ENCODE peak calls at places on chromosomes 7 and 10, in four cellular contexts. V is CD8-positive, alpha-beta T cell; O is brain microvascular endothelial cell; G is sigmoid colon. Y is an unnamed sample. For H3K36me3, the result is how much of the 10 kb centered on the place peaks cover.

GRCh38 chr10:18043148-18043547 is 91.4 kb downstream of the SLC39A12 start:
- DNase-seq in V (no peak), O (peak), G (no peak), Y (no peak)

GRCh38 chr10:75502838-75503237 is 71.4 kb downstream of the LRMDA start:
- DNase-seq in V (no peak), O (no peak), G (no peak), Y (no peak)

GRCh38 chr7:155466814-155467675 is 9.1 kb downstream of the EN2 start:
- DNase-seq in V (no peak), O (no peak), G (no peak), Y (no peak)

GRCh38 chr7:30166155-30166840 is 31.5 kb downstream of the MTURN start:
- DNase-seq in V (no peak), O (no peak), G (no peak), Y (peak)

GRCh38 chr10:6659451-6659850 is 79.4 kb upstream of the PRKCQ start:
- DNase-seq in V (no peak), O (peak), G (no peak), Y (peak)

GRCh38 chr10:23871211-23871610 is 337.7 kb upstream of the KIAA1217 start:
- DNase-seq in V (no peak), O (no peak), G (no peak), Y (no peak)

GRCh38 chr7:1288996-1289551 is 56.4 kb downstream of the UNCX start:
- DNase-seq in V (no peak), O (no peak), G (no peak), Y (no peak)

GRCh38 chr10:14654821-14655382 is 119.8 kb downstream of the FAM107B start:
- DNase-seq in V (no peak), O (no peak), G (no peak), Y (no peak)

GRCh38 chr10:131169146-131169545 is 142.4 kb downstream of the TCERG1L start:
- DNase-seq in V (no peak), O (no peak), G (peak), Y (no peak)

GRCh38 chr7:77351539-77352004 is 64.6 kb downstream of the GSAP start:
- DNase-seq in V (peak), O (no peak), G (no peak), Y (no peak)

GRCh38 chr7:116786791-116787443 is 75.5 kb upstream of the CAPZA2 start:
- DNase-seq in V (no peak), O (peak), G (no peak), Y (peak)

GRCh38 chr7:90320801-90321494 is at the start of gene FAM237B:
- DNase-seq in V (no peak), O (no peak), G (no peak), Y (no peak)

GRCh38 chr10:4130685-4131084 is 345.7 kb upstream of the KLF6 start:
- DNase-seq in V (no peak), O (no peak), G (no peak), Y (no peak)

GRCh38 chr7:2938514-2939192 is 94.5 kb upstream of the GNA12 start:
- DNase-seq in V (no peak), O (no peak), G (peak), Y (no peak)

GRCh38 chr7:1965579-1966294 is 267.0 kb downstream of the MAD1L1 start:
- DNase-seq in V (no peak), O (no peak), G (no peak), Y (no peak)

GRCh38 chr10:69895759-69896158 is 94.1 kb downstream of the COL13A1 start:
- DNase-seq in V (no peak), O (peak), G (no peak), Y (no peak)

GRCh38 chr7:55561756-55562155 is 10.5 kb downstream of the VOPP1 start:
- DNase-seq in V (no peak), O (no peak), G (no peak), Y (no peak)

GRCh38 chr7:134920026-134920758 is 66.1 kb upstream of the AGBL3 start:
- DNase-seq in V (no peak), O (peak), G (no peak), Y (peak)

GRCh38 chr7:146115665-146116451 is 743 bp upstream of the CNTNAP2 start:
- DNase-seq in V (no peak), O (peak), G (no peak), Y (peak)

GRCh38 chr10:37015498-37015897 is 109.9 kb upstream of the ANKRD30A start:
- DNase-seq in V (no peak), O (no peak), G (no peak), Y (no peak)

GRCh38 chr7:94391716-94392390 is 2.8 kb upstream of the COL1A2 start:
- DNase-seq in V (no peak), O (peak), G (no peak), Y (no peak)

GRCh38 chr7:84105582-84105981 is 89.0 kb downstream of the SEMA3A start:
- DNase-seq in V (no peak), O (no peak), G (no peak), Y (no peak)

GRCh38 chr7:15862781-15863165 is 176.3 kb upstream of the MEOX2 start:
- DNase-seq in V (no peak), O (no peak), G (no peak), Y (no peak)

GRCh38 chr7:3861941-3862340 is 560.9 kb downstream of the SDK1 start:
- DNase-seq in V (no peak), O (peak), G (peak), Y (peak)

GRCh38 chr7:156999611-157000046 is 10.8 kb downstream of the MNX1 start:
- DNase-seq in V (no peak), O (no peak), G (no peak), Y (no peak)

GRCh38 chr10:87845624-87846377 is 17.5 kb downstream of the KLLN start:
- DNase-seq in V (no peak), O (peak), G (no peak), Y (peak)

GRCh38 chr10:93437946-93438795 is 44.0 kb downstream of the MYOF start:
- DNase-seq in V (no peak), O (peak), G (no peak), Y (peak)
- H3K4me3 ChIP-seq in V (no peak), O (no peak), G (peak), Y (no peak)

GRCh38 chr10:97037365-97038361 is 148.1 kb downstream of the SLIT1 start:
- DNase-seq in V (peak), O (peak), G (peak), Y (peak)

GRCh38 chr10:97031459-97031858 is 154.3 kb downstream of the SLIT1 start:
- DNase-seq in V (no peak), O (no peak), G (no peak), Y (no peak)

GRCh38 chr10:97032624-97033023 is 153.1 kb downstream of the SLIT1 start:
- DNase-seq in V (no peak), O (no peak), G (peak), Y (no peak)

GRCh38 chr10:97034958-97035769 is 150.6 kb downstream of the SLIT1 start:
- DNase-seq in V (no peak), O (no peak), G (no peak), Y (no peak)

DNA sequence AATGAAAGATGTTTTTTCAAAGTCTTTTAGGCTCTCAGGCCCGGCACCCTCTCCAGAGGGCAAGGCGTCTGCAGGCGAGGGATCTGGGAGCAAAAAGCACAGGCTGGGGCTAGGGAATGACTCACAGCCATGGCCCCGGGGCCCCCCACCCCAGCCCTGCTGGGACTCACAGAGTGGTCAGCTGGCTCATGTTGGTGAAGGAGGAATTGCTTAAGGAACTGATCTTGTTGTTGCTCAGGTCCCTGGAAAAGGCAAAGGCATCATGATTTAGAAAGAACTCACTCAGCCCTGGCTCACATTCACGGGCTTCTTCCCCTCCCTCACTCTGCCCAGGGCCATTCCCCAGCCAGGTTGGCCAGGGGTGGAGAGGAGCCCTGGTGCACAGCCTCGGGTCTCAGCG is 151.5 kb downstream of the SLIT1 start:
- DNase-seq in V (no peak), O (no peak), G (peak), Y (no peak)
- TF ChIP-seq CTCF in V (no peak), O (no peak), G (no peak), Y (no peak)

DNA sequence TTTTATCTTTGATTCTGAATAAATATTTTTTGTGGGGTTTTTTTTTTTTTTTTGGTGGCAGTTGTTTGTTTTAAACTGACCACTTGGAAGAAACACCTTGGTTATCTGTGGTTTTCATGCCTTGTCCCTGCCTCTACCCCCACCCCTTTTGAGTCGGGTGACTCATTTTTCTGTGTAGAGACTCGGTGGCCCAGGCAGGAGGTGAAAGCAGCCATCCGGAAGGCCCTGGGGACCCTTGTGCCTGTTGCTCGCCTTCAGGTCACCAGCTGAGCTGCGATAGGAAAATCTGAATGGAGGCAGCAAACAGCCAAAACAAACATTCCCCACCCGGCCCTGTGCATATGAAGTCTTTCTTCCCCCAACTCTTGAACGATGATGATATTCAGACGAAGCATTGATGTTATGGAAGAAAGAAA is 22.7 kb downstream of the CYP17A1 start:
- DNase-seq in V (no peak), O (peak), G (no peak), Y (no peak)
- H3K36me3 ChIP-seq in V (under half), O (under half), G (under half), Y (under half)

GRCh38 chr7:66206116-66206908 is 1.2 kb downstream of the TPST1 start:
- DNase-seq in V (no peak), O (no peak), G (no peak), Y (no peak)
- H3K4me3 ChIP-seq in V (peak), O (peak), G (peak), Y (peak)

GRCh38 chr10:5604236-5604925 is 62.0 kb downstream of the ASB13 start:
- DNase-seq in V (no peak), O (no peak), G (no peak), Y (no peak)

GRCh38 chr10:5606864-5607263 is 59.5 kb downstream of the ASB13 start:
- DNase-seq in V (no peak), O (no peak), G (no peak), Y (no peak)

GRCh38 chr10:5607594-5607993 is 58.8 kb downstream of the ASB13 start:
- DNase-seq in V (no peak), O (no peak), G (no peak), Y (no peak)

GRCh38 chr10:5604946-5605345 is 61.4 kb downstream of the ASB13 start:
- DNase-seq in V (no peak), O (no peak), G (no peak), Y (no peak)

DNA sequence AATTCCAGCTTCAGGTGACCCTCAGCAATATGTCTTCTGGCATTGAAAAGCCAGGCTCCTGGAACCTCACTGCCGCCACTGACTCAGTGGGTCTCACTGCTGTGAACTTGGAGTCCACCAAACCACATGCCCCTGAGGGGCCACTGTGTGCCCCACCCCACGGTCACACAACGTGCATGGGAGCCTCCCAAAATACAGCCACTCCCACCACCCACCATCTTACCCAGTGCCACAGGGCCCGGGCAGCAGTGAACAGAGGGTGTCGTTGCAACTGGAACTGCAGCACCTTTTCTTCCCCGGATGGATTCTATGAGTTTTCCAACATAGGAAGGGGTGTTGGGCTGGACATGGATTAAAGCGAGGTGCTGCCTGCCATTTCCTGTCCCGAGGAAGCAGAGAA is 60.1 kb downstream of the ASB13 start:
- DNase-seq in V (no peak), O (no peak), G (no peak), Y (no peak)
- TF ChIP-seq CTCF in V (no peak), O (no peak), G (no peak), Y (no peak)

GRCh38 chr10:28581916-28582315 is 49.0 kb downstream of the WAC start:
- DNase-seq in V (no peak), O (no peak), G (no peak), Y (no peak)
- H3K36me3 ChIP-seq in V (under half), O (under half), G (under half), Y (under half)

DNA sequence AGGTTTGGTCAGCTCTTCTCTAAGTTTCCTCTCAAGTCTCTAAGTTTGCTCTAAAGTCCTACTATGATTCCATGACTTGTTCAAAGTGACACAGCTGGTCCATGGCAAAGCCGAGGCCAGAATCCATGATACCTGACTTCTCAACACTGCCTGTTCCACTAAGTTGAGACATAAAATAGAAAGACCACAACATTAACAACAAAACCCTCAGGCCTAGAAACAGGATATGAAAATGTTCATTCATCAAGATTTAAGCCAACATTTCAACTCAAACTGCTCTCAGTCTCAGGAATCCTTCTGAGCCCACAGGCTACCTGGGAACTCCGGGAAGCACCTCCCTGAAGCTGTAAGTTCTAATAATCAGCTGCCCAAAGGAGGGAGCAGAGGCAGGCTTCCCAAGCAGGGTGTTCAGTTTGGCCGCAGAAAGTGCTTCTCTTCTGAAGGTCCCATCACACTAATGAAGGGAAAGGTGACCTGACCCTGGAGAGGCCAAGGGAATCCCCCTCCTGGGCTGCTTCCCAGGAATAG is 62.9 kb downstream of the STK17A start:
- DNase-seq in V (no peak), O (no peak), G (no peak), Y (no peak)
- H3K4me3 ChIP-seq in V (peak), O (no peak), G (no peak), Y (no peak)

DNA sequence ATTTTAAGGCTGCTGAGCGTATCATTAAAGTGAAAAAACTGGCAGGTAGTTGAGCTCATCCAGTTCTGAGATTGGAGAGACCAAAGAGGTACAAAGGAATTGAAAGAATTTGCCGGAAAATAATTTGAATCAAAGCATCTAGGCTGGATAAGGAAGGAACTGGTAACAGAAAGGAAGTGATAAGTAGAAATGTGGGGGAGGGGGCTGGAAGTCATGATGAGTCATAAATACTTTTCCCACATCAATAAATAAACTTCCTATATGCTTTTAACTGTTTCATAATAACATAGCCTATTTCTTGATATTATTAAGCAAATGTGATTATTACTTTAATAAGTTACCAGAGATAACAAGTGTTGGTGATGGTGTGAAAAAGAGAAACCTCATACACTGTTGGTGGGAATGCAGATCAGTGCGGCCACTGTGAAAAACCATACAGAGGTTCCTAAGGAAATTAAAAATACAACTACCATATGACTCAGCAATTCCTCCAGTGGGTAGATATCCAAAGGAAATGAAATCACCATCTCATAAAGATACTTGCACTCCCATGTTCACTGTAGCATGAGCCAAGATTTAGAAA is 27.0 kb downstream of the ZNF438 start:
- DNase-seq in V (no peak), O (peak), G (no peak), Y (peak)
- TF ChIP-seq CTCF in V (no peak), O (no peak), G (no peak), Y (no peak)

GRCh38 chr10:43385412-43386004 is 14.1 kb downstream of the FXYD4 start:
- DNase-seq in V (no peak), O (no peak), G (peak), Y (no peak)

GRCh38 chr10:43387678-43388032 is 16.2 kb downstream of the FXYD4 start:
- DNase-seq in V (no peak), O (no peak), G (peak), Y (no peak)

GRCh38 chr10:43384252-43385221 is 13.1 kb downstream of the FXYD4 start:
- DNase-seq in V (no peak), O (no peak), G (peak), Y (no peak)

GRCh38 chr10:43386981-43387677 is 15.7 kb downstream of the FXYD4 start:
- DNase-seq in V (no peak), O (no peak), G (peak), Y (no peak)

GRCh38 chr10:43386549-43386948 is 15.1 kb downstream of the FXYD4 start:
- DNase-seq in V (no peak), O (no peak), G (no peak), Y (no peak)
- H3K36me3 ChIP-seq in V (under half), O (under half), G (half or more), Y (under half)

GRCh38 chr7:149184274-149184673 is 11.1 kb upstream of the ZNF282 start:
- DNase-seq in V (no peak), O (no peak), G (no peak), Y (no peak)
- H3K4me3 ChIP-seq in V (no peak), O (no peak), G (no peak), Y (no peak)